ENCODE peak calls at places on chromosomes 5 and 9, in six cellular contexts. X is H9, V is mesendoderm, G is mesenchymal stem cell, R is IMR-90, N is H1. B is an unnamed sample.

GRCh38 chr5:1121101-1121500 is 9.2 kb upstream of the SLC12A7 start:
- DNase-seq in X (no peak), V (no peak), G (no peak), R (no peak), N (no peak), B (no peak)

GRCh38 chr9:23774266-23774665 is 51.8 kb downstream of the ELAVL2 start:
- DNase-seq in X (no peak), V (no peak), G (no peak), R (no peak), N (no peak), B (no peak)

GRCh38 chr9:126051446-126052130 is 275.0 kb upstream of the MVB12B start:
- DNase-seq in X (no peak), V (no peak), G (no peak), R (no peak), N (no peak), B (no peak)

GRCh38 chr9:127539259-127539981 is 72.7 kb upstream of the STXBP1 start:
- DNase-seq in X (no peak), V (no peak), G (peak; percentile 66), R (peak; percentile 60), N (no peak), B (no peak)

GRCh38 chr9:89605181-89606048 is 603 bp downstream of the GADD45G start:
- DNase-seq in X (peak; percentile 44), V (peak; percentile 77), G (peak; percentile 81), R (peak; percentile 19), N (peak; percentile 72), B (peak; percentile 33)

GRCh38 chr9:130741831-130742449 is 48.4 kb downstream of the EXOSC2 start:
- DNase-seq in X (no peak), V (no peak), G (peak; percentile 33), R (peak; percentile 88), N (no peak), B (no peak)

GRCh38 chr5:180704362-180704761 is 35.5 kb downstream of the OR2Y1 start:
- DNase-seq in X (no peak), V (peak; percentile 55), G (no peak), R (peak; percentile 7), N (no peak), B (no peak)

GRCh38 chr9:68507098-68507795 is 33.4 kb downstream of the TMEM252 start:
- DNase-seq in X (no peak), V (peak; percentile 22), G (peak; percentile 41), R (peak; percentile 51), N (no peak), B (no peak)

GRCh38 chr9:3768698-3769458 is 243.1 kb upstream of the RFX3 start:
- DNase-seq in X (no peak), V (no peak), G (peak; percentile 90), R (peak; percentile 11), N (no peak), B (no peak)

GRCh38 chr9:97384406-97385262 is 27.3 kb upstream of the TDRD7 start:
- DNase-seq in X (no peak), V (no peak), G (no peak), R (no peak), N (no peak), B (no peak)

GRCh38 chr5:137320056-137321045 is 178.8 kb downstream of the SPOCK1 start:
- DNase-seq in X (peak; percentile 67), V (peak; percentile 80), G (peak; percentile 57), R (peak; percentile 51), N (peak; percentile 71), B (peak; percentile 70)

GRCh38 chr9:36987409-36987808 is 46.7 kb downstream of the PAX5 start:
- DNase-seq in X (no peak), V (no peak), G (no peak), R (no peak), N (no peak), B (no peak)

GRCh38 chr5:41212935-41213334 is 397 bp downstream of the C6 start:
- DNase-seq in X (no peak), V (no peak), G (no peak), R (no peak), N (no peak), B (no peak)

GRCh38 chr5:134003064-134003956 is 1.5 kb downstream of the VDAC1 start:
- DNase-seq in X (no peak), V (no peak), G (no peak), R (no peak), N (no peak), B (no peak)

GRCh38 chr5:68849906-68850305 is 243.9 kb upstream of the SLC30A5 start:
- DNase-seq in X (no peak), V (no peak), G (no peak), R (no peak), N (no peak), B (no peak)

GRCh38 chr9:15977438-15977837 is 424.6 kb downstream of the CCDC171 start:
- DNase-seq in X (no peak), V (no peak), G (no peak), R (no peak), N (no peak), B (no peak)

GRCh38 chr5:93735378-93735777 is 6.0 kb downstream of the POU5F2 start:
- DNase-seq in X (no peak), V (no peak), G (peak; percentile 30), R (peak; percentile 59), N (no peak), B (no peak)

GRCh38 chr9:19555214-19555613 is 146.4 kb downstream of the ACER2 start:
- DNase-seq in X (no peak), V (no peak), G (no peak), R (no peak), N (no peak), B (no peak)

GRCh38 chr5:132086277-132086794 is 12.7 kb downstream of the CSF2 start:
- DNase-seq in X (no peak), V (peak; percentile 13), G (peak; percentile 88), R (peak; percentile 98), N (no peak), B (no peak)

GRCh38 chr5:95847261-95847592 is 24.7 kb upstream of the GLRX start:
- DNase-seq in X (no peak), V (no peak), G (no peak), R (no peak), N (no peak), B (no peak)

GRCh38 chr9:112032733-112033132 is 136.1 kb downstream of the UGCG start:
- DNase-seq in X (no peak), V (peak; percentile 31), G (peak; percentile 37), R (peak; percentile 71), N (no peak), B (no peak)

GRCh38 chr9:125749287-125749935 is 2.2 kb downstream of the PBX3 start:
- DNase-seq in X (no peak), V (no peak), G (no peak), R (no peak), N (no peak), B (no peak)

GRCh38 chr9:74496819-74497749 is at the start of gene RORB:
- DNase-seq in X (peak; percentile 90), V (peak; percentile 86), G (peak; percentile 36), R (peak; percentile 5), N (peak; percentile 82), B (peak; percentile 79)

GRCh38 chr5:142115937-142116614 is 7.5 kb downstream of the NDFIP1 start:
- DNase-seq in X (no peak), V (no peak), G (no peak), R (peak; percentile 79), N (no peak), B (no peak)

GRCh38 chr9:134563397-134563796 is 78.2 kb upstream of the COL5A1 start:
- DNase-seq in X (no peak), V (no peak), G (no peak), R (no peak), N (peak; percentile 4), B (no peak)

GRCh38 chr9:92746567-92747458 is 17.8 kb downstream of the BICD2 start:
- DNase-seq in X (peak; percentile 23), V (no peak), G (peak; percentile 73), R (peak; percentile 63), N (no peak), B (no peak)

GRCh38 chr5:180126716-180127681 is 55.4 kb upstream of the RNF130 start:
- DNase-seq in X (peak; percentile 61), V (no peak), G (peak; percentile 14), R (no peak), N (peak; percentile 87), B (no peak)

GRCh38 chr9:131815971-131816873 is 76.3 kb upstream of the RAPGEF1 start:
- DNase-seq in X (no peak), V (no peak), G (no peak), R (no peak), N (no peak), B (no peak)

GRCh38 chr5:29218138-29218537 is 1975.3 kb upstream of the CDH6 start:
- DNase-seq in X (no peak), V (peak; percentile 48), G (no peak), R (no peak), N (no peak), B (no peak)

GRCh38 chr9:6243746-6244145 is 28.1 kb downstream of the IL33 start:
- DNase-seq in X (no peak), V (no peak), G (no peak), R (peak; percentile 52), N (no peak), B (no peak)

GRCh38 chr9:126754436-126755324 is 50.2 kb upstream of the ZBTB43 start:
- DNase-seq in X (no peak), V (no peak), G (no peak), R (no peak), N (no peak), B (no peak)

DNA sequence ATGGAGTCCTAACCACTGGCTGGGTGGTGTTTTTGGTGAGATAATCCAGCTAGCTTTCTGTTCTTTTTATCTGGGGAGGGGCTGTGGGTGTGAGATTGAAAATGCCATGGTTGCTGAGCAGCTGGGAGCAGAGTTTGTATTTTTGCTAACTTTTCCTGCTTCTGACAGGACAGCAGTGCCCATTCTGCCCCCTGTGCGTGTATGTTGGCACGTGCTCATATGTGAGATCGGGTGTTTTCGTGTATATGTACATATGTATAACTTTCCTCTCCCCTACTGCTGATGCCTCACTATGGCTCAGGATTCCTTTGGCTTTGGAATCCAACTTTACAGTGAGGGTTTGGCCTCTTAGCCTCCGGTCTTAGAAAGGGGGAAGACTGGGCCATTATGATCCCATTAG is 38.3 kb downstream of the RGS3 start:
- DNase-seq in X (no peak), V (no peak), G (no peak), R (no peak), N (no peak), B (no peak)
- H3K4ac ChIP-seq in X (no peak overlapping the region), V (no peak overlapping the region), G (no peak overlapping the region), R (no peak overlapping the region), N (no peak overlapping the region), B (no peak overlapping the region)

GRCh38 chr5:7834982-7835381 is 16.0 kb downstream of the CFAP90 start:
- DNase-seq in X (no peak), V (no peak), G (no peak), R (no peak), N (no peak), B (no peak)
- H2BK15ac ChIP-seq in X (no peak overlapping the region), V (no peak overlapping the region), G (no peak overlapping the region), R (no peak overlapping the region), N (no peak overlapping the region), B (no peak overlapping the region)

DNA sequence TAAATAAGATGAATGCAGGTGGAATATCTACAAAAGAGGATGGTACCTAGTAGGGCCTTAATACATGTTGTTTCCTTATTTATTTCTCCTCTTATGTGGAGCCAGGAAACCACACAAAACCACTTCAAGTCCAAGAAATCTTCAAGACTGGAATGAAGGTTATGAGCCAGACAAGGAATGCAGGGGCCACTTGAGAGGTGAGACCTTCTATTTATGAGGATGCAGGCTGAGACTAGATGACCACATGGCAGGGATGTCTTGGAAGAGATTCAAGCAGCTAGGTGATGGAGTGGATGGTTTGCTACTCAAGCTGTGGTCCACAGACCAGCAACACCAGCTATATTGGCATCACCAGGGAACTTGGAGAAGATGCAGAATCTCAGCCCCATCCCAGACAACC is 92.2 kb downstream of the TNC start:
- DNase-seq in X (no peak), V (no peak), G (no peak), R (no peak), N (no peak), B (no peak)
- H2BK5ac ChIP-seq in X (no peak overlapping the region), V (no peak overlapping the region), G (no peak overlapping the region), R (no peak overlapping the region), N (no peak overlapping the region), B (no peak overlapping the region)

GRCh38 chr9:135904121-135904520 is 3.2 kb downstream of the CAMSAP1 start:
- DNase-seq in X (no peak), V (no peak), G (no peak), R (no peak), N (no peak), B (no peak)
- H3K4ac ChIP-seq in X (no peak overlapping the region), V (no peak overlapping the region), G (no peak overlapping the region), R (no peak overlapping the region), N (no peak overlapping the region), B (no peak overlapping the region)

B was measured in neuronal stem cell.